ENCODE peak calls at places on chromosomes 3 and 15, in six cellular contexts. R is BE2C, J is choroid plexus epithelial cell, E is GM12865, P is pancreas, C is ascending aorta. F is an unnamed sample.

GRCh38 chr3:170207717-170208116 is 14.5 kb upstream of the PRKCI start:
- DNase-seq in E (no peak), C (no peak), J (no peak), R (no peak), P (no peak), F (no peak)

GRCh38 chr3:138796761-138797160 is 38.0 kb downstream of the PIK3CB start:
- DNase-seq in C (no peak), R (no peak), J (no peak), P (no peak), E (no peak), F (no peak)

GRCh38 chr15:31333820-31334219 is 7.2 kb downstream of the KLF13 start:
- DNase-seq in P (no peak), E (no peak), J (no peak), R (no peak), C (no peak), F (no peak)

GRCh38 chr3:157067114-157067513 is 92.8 kb downstream of the CCNL1 start:
- DNase-seq in R (no peak), E (peak; percentile 62), P (no peak), C (no peak), J (no peak), F (no peak)

GRCh38 chr15:68373028-68373427 is 58.9 kb downstream of the ITGA11 start:
- DNase-seq in C (peak; percentile 31), R (no peak), P (no peak), E (no peak), J (no peak), F (no peak)

GRCh38 chr15:27764339-27764738 is 334.8 kb downstream of the OCA2 start:
- DNase-seq in R (no peak), J (no peak), C (no peak), P (no peak), E (no peak), F (no peak)

GRCh38 chr15:26126070-26126469 is 262.9 kb upstream of the ATP10A start:
- DNase-seq in P (peak; percentile 22), C (no peak), R (no peak), J (no peak), E (no peak), F (no peak)

GRCh38 chr3:27079427-27080105 is 289.6 kb downstream of the NEK10 start:
- DNase-seq in R (no peak), E (no peak), J (no peak), C (no peak), P (no peak), F (peak; percentile 65)

GRCh38 chr3:5122741-5123706 is 932 bp downstream of the ARL8B start:
- DNase-seq in C (peak; percentile 74), R (no peak), P (peak; percentile 18), E (peak; percentile 57), J (peak; percentile 86), F (peak; percentile 48)

GRCh38 chr3:26422415-26422814 is 200.2 kb upstream of the LRRC3B start:
- DNase-seq in J (no peak), C (no peak), R (no peak), P (no peak), E (no peak), F (no peak)

GRCh38 chr3:131883711-131884407 is 151.0 kb downstream of the CPNE4 start:
- DNase-seq in C (no peak), R (no peak), J (no peak), P (no peak), E (no peak), F (no peak)

GRCh38 chr15:69631005-69631404 is 178.4 kb downstream of the RPLP1 start:
- DNase-seq in C (no peak), E (no peak), J (no peak), P (no peak), R (no peak), F (no peak)

GRCh38 chr15:34603095-34603494 is 19.6 kb upstream of the GOLGA8B start:
- DNase-seq in E (no peak), R (no peak), P (no peak), J (peak; percentile 13), C (no peak), F (no peak)

GRCh38 chr15:46502668-46503067 is 867.8 kb downstream of the SQOR start:
- DNase-seq in R (no peak), J (no peak), C (no peak), P (no peak), E (peak; percentile 27), F (no peak)

GRCh38 chr3:66378256-66378655 is 122.6 kb downstream of the LRIG1 start:
- DNase-seq in C (no peak), J (peak; percentile 41), P (no peak), R (peak; percentile 27), E (peak; percentile 22), F (no peak)

GRCh38 chr3:173398111-173398479 is 551 bp downstream of the NLGN1 start:
- DNase-seq in R (no peak), P (no peak), J (peak; percentile 40), C (peak; percentile 64), E (no peak), F (no peak)

GRCh38 chr15:99476413-99477222 is 89.2 kb upstream of the MEF2A start:
- DNase-seq in C (peak; percentile 94), R (peak; percentile 64), P (peak; percentile 51), J (peak; percentile 97), E (peak; percentile 56), F (peak; percentile 40)

GRCh38 chr3:177683619-177684018 is 486.3 kb upstream of the TBL1XR1 start:
- DNase-seq in C (no peak), E (no peak), P (no peak), R (no peak), J (no peak), F (no peak)

GRCh38 chr3:61650276-61650675 is 88.9 kb downstream of the PTPRG start:
- DNase-seq in J (peak; percentile 42), E (no peak), C (peak; percentile 80), P (no peak), R (no peak), F (no peak)

GRCh38 chr3:23999012-23999641 is 54.0 kb downstream of the NR1D2 start:
- DNase-seq in E (peak; percentile 65), P (peak; percentile 26), J (peak; percentile 71), R (peak; percentile 46), C (peak; percentile 92), F (peak; percentile 49)

GRCh38 chr3:102332205-102332604 is 102.6 kb upstream of the ZPLD1 start:
- DNase-seq in J (no peak), C (no peak), R (no peak), P (no peak), E (no peak), F (no peak)

GRCh38 chr15:44261007-44261706 is 27.4 kb upstream of the GOLM2 start:
- DNase-seq in C (no peak), E (no peak), P (no peak), R (no peak), J (no peak), F (no peak)

GRCh38 chr3:186421946-186422345 is 59.9 kb upstream of the DGKG start:
- DNase-seq in R (no peak), P (no peak), J (no peak), C (no peak), E (no peak), F (no peak)

GRCh38 chr3:69893274-69893673 is 106.3 kb upstream of the SAMMSON start:
- DNase-seq in P (no peak), E (no peak), R (no peak), C (no peak), J (no peak), F (no peak)

DNA sequence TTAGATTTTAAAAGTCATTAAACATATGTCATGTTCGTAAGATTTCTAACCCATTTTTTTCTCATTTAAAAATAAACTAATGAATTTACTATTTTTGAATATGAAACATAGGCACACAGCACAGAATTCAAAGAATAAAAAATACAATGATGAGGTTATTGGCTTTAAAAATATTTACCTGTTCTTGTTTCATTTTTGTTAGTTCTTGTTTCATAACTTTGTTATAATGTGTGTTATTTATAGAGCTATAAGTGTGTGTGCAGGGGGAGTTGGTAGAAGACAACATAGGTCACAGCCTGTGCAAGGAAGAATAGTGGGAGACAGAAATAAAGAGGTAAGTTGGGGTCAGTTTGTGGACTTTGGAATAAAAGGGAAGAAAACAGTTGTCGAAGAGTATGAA is 30.8 kb upstream of the NRROS start:
- DNase-seq in J (no peak), P (no peak), R (no peak), C (no peak), E (no peak), F (no peak)
- H3K4me3 ChIP-seq in J (no peak overlapping the region), P (no peak overlapping the region), R (no peak overlapping the region), C (no peak overlapping the region), E (no peak overlapping the region), F (no peak overlapping the region)

GRCh38 chr15:52181938-52182780 is 9.0 kb downstream of the GNB5 start:
- DNase-seq in E (no peak), P (no peak), C (no peak), J (no peak), R (no peak), F (no peak)

GRCh38 chr15:52179278-52180195 is 11.7 kb downstream of the GNB5 start:
- DNase-seq in J (peak; percentile 83), E (peak; percentile 91), R (peak; percentile 86), P (peak; percentile 83), C (peak; percentile 91), F (peak; percentile 85)

GRCh38 chr15:52178765-52179164 is 12.4 kb downstream of the GNB5 start:
- DNase-seq in P (peak; percentile 33), R (no peak), C (no peak), E (no peak), J (no peak), F (no peak)

GRCh38 chr15:52180196-52180835 is 10.9 kb downstream of the GNB5 start:
- DNase-seq in E (peak; percentile 57), C (no peak), P (no peak), J (peak; percentile 18), R (no peak), F (no peak)

GRCh38 chr15:52180851-52181450 is 10.2 kb downstream of the GNB5 start:
- DNase-seq in P (no peak), J (no peak), R (no peak), E (no peak), C (no peak), F (no peak)
- H3K4me3 ChIP-seq in P (no peak overlapping the region), J (peak overlapping the region; percentile 72), R (no peak overlapping the region), E (no peak overlapping the region), C (peak overlapping the region; percentile 95), F (no peak overlapping the region)

DNA sequence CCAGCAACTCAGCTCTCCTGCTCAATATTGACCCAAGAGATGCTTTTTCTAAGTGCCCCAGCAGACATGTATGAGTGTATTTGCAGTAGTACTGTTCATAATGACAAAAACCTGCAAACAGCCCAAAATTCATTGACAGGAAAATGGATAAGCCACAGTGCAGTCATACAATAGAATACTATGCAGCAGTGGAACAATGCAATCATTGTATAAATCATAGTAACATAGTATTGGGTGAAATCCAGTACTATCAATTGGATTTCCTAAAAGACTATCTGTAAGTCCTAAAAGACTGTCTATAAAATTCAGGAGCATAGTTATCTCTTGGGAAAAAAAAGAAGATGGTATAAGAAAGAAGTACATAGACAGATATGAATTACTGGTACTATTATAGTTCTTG is 751.3 kb upstream of the LMCD1 start:
- DNase-seq in J (no peak), P (no peak), E (no peak), R (no peak), C (no peak), F (no peak)
- H3K4me3 ChIP-seq in J (no peak overlapping the region), P (no peak overlapping the region), E (no peak overlapping the region), R (no peak overlapping the region), C (no peak overlapping the region), F (no peak overlapping the region)

GRCh38 chr3:75396316-75396802 is 267.8 kb upstream of the FRG2C start:
- DNase-seq in C (no peak), E (no peak), P (no peak), R (no peak), J (no peak), F (no peak)
- H3K4me3 ChIP-seq in C (peak overlapping the region; percentile 63), E (no peak overlapping the region), P (peak overlapping the region; percentile 16), R (no peak overlapping the region), J (no peak overlapping the region), F (no peak overlapping the region)